ENCODE peak calls at places on chromosomes 1 and 21, in eight cellular contexts. Z, U, L, E, B, X, I and N are unnamed samples.

GRCh38 chr1:224064150-224064549 is 49.8 kb upstream of the FBXO28 start:
- DNase-seq in E (no peak), L (no peak), U (no peak), X (no peak), B (no peak), Z (no peak), I (no peak), N (no peak)

GRCh38 chr1:11880911-11881748 is 22.4 kb upstream of the NPPB start:
- DNase-seq in B (no peak), E (no peak), L (no peak), U (no peak), X (no peak), I (no peak), Z (peak; percentile 11), N (no peak)

GRCh38 chr1:175725684-175726083 is 17.7 kb downstream of the TNR start:
- DNase-seq in B (peak; percentile 49), E (peak; percentile 6), U (peak; percentile 9), L (no peak), X (no peak), Z (peak; percentile 20), I (no peak), N (no peak)

GRCh38 chr1:172790245-172790644 is 131.3 kb downstream of the FASLG start:
- DNase-seq in Z (no peak), B (peak; percentile 2), E (peak; percentile 76), X (no peak), L (no peak), I (no peak), U (peak; percentile 35), N (no peak)

GRCh38 chr1:66282343-66282852 is 251.6 kb upstream of the SGIP1 start:
- DNase-seq in U (peak; percentile 95), I (no peak), B (peak; percentile 87), X (no peak), L (peak; percentile 44), E (peak; percentile 91), Z (peak; percentile 10), N (no peak)

GRCh38 chr1:90317628-90318027 is 322.7 kb downstream of the ZNF326 start:
- DNase-seq in U (no peak), E (no peak), L (no peak), Z (no peak), I (no peak), B (no peak), X (no peak), N (no peak)

GRCh38 chr21:34133802-34134201 is 60.4 kb downstream of the MRPS6 start:
- DNase-seq in E (no peak), U (no peak), Z (no peak), I (no peak), B (no peak), X (no peak), L (no peak), N (no peak)

GRCh38 chr1:24888061-24888970 is 41.8 kb downstream of the RUNX3 start:
- DNase-seq in U (no peak), L (no peak), Z (no peak), X (no peak), I (peak; percentile 20), E (no peak), B (no peak), N (peak; percentile 31)

GRCh38 chr1:35769188-35769758 is 505 bp downstream of the CLSPN start:
- DNase-seq in U (peak; percentile 75), Z (peak; percentile 90), L (peak; percentile 77), I (peak; percentile 90), B (peak; percentile 91), X (peak; percentile 94), E (peak; percentile 85), N (peak; percentile 93)

GRCh38 chr1:10338047-10338446 is 60.8 kb upstream of the PGD start:
- DNase-seq in B (peak; percentile 61), X (no peak), U (peak; percentile 34), I (no peak), L (no peak), E (peak; percentile 35), Z (peak; percentile 36), N (peak; percentile 20)

GRCh38 chr1:9071554-9072235 is 2.3 kb upstream of the SLC2A5 start:
- DNase-seq in Z (no peak), B (no peak), E (no peak), L (no peak), I (no peak), U (no peak), X (no peak), N (no peak)

GRCh38 chr1:9066945-9067807 is 2.3 kb downstream of the SLC2A5 start:
- DNase-seq in I (peak; percentile 60), B (peak; percentile 88), L (no peak), X (no peak), E (peak; percentile 93), Z (peak; percentile 40), U (peak; percentile 91), N (peak; percentile 55)

GRCh38 chr1:9069324-9070100 is at the start of gene SLC2A5:
- DNase-seq in U (no peak), I (peak; percentile 51), Z (no peak), E (peak; percentile 26), B (peak; percentile 46), X (no peak), L (no peak), N (no peak)

GRCh38 chr1:9070421-9071015 is 1.1 kb upstream of the SLC2A5 start:
- DNase-seq in L (no peak), I (no peak), U (no peak), X (no peak), Z (no peak), B (no peak), E (no peak), N (no peak)

DNA sequence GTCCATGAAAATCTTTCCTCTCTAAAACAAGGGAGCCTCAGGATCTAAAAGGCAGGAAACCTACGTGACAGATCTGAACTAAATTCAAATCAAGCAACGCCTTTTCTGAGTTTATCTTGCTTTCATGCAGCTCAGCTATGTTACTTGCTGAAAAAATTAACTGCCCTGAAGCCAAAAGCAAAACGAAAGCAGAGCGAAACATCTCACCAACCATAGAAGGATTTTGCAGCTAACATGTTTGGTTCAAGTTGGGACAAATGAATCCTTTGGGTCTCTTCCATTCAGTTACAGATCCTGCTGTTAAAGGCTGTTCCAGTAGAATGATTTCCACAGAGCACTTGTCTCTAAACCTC is 488 bp downstream of the SLC2A5 start:
- DNase-seq in E (no peak), I (no peak), U (no peak), X (no peak), L (no peak), Z (no peak), B (peak; percentile 30), N (no peak)
- H3K27ac ChIP-seq in E (no peak overlapping the region), I (peak overlapping the region; percentile 19), U (peak overlapping the region; percentile 27), X (peak overlapping the region; percentile 19), L (no peak overlapping the region), Z (no peak overlapping the region), B (no peak overlapping the region), N (no peak overlapping the region)

DNA sequence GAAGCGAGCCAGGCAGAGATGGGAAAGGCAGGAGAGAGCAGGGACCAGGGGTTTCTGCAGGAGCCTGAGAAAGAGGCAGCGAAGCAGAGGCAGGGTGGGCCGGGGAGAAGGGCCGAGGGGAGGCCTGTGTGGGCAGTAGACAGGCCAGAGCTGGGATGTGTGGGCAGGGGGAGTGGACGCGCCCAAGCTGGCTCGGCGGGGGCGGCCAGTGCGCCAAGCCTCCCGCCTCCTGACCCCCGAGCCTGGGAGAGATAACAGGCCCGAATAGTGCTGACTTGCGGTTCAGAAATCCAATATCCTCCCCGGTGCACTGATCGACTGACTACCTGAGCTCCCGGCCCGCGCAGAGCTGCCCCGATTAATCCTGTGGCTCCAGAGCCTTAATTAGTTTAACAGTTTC is 41.9 kb downstream of the AHDC1 start:
- DNase-seq in U (no peak), L (no peak), E (no peak), B (no peak), I (no peak), X (no peak), Z (no peak), N (no peak)
- H3K4me1 ChIP-seq in U (peaks cover 46% of the 10 kb centered on the region), L (peaks cover 4% of the 10 kb centered on the region), E (peaks cover 71% of the 10 kb centered on the region), B (peaks cover 69% of the 10 kb centered on the region), I (peaks cover 70% of the 10 kb centered on the region), X (peaks cover 64% of the 10 kb centered on the region), Z (peaks cover 75% of the 10 kb centered on the region), N (peaks cover 42% of the 10 kb centered on the region)

GRCh38 chr1:30512922-30513265 is 210.5 kb downstream of the MATN1 start:
- DNase-seq in I (no peak), B (no peak), X (no peak), E (no peak), Z (no peak), U (no peak), L (no peak), N (no peak)
- H3K27ac ChIP-seq in I (no peak overlapping the region), B (no peak overlapping the region), X (no peak overlapping the region), E (no peak overlapping the region), Z (no peak overlapping the region), U (no peak overlapping the region), L (no peak overlapping the region), N (peak overlapping the region; percentile 33)

DNA sequence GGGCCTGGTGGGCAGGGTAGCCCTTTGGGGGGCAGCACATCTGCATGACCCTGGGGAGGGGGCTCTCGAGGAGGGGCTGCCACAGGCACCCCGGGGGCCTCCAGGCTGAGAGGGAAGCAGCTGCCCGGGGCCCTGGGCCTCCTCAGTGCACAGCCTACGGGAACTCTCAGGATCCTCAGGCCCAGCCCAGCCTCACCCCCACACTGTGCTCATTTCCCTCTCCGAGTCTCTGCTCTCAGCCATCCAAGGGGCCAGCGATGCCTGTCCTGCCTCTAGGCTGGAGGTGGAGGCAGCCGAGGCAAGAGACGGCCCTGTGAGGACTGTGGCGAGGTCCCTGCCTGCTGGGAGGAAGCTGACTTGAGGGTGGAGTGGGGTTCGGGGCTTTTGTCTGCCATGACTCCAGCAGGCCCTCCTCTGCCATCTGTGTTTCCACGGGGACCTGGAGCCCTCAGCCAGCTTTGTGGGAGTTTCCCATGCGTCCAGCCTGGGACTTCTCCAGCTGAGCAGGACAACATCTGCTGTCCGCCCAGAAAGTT is 7.2 kb upstream of the PLEKHG5 start:
- DNase-seq in I (no peak), L (no peak), Z (no peak), E (no peak), B (no peak), U (no peak), X (no peak), N (no peak)
- H3K4me1 ChIP-seq in I (peaks cover 35% of the 10 kb centered on the region), L (peaks cover 23% of the 10 kb centered on the region), Z (peaks cover 17% of the 10 kb centered on the region), E (no peaks in the 10 kb centered on the region), B (peaks cover 5% of the 10 kb centered on the region), U (peaks cover 9% of the 10 kb centered on the region), X (peaks cover 33% of the 10 kb centered on the region), N (peaks cover 6% of the 10 kb centered on the region)

DNA sequence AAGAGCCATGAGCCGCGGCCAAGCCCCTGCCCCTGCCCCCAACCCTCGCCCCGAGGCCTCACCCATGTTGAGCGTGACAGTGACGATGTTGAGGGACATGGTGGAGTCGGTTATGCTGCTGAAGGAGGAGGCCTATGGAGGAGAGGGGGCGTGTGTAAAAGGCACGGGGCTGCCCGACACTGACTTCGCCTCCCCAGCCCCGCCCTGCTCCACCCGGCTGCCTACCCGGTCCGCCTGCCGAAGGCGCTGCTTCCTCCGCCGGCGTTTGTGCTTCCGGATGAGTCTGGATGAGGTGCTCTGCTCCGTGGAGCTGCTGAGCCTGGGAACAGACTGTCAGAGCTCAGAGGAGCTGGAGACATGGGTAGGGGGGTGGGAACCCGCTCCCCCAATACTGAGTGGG is 9.0 kb downstream of the DVL1 start:
- DNase-seq in L (no peak), U (no peak), I (no peak), Z (no peak), E (no peak), X (no peak), B (no peak), N (no peak)
- H3K27ac ChIP-seq in L (no peak overlapping the region), U (no peak overlapping the region), I (no peak overlapping the region), Z (no peak overlapping the region), E (no peak overlapping the region), X (no peak overlapping the region), B (no peak overlapping the region), N (no peak overlapping the region)

GRCh38 chr1:162578936-162579335 is 17.4 kb downstream of the UAP1 start:
- DNase-seq in I (no peak), U (no peak), E (no peak), B (no peak), L (no peak), Z (no peak), X (no peak), N (no peak)
- H3K4me1 ChIP-seq in I (no peaks in the 10 kb centered on the region), U (no peaks in the 10 kb centered on the region), E (no peaks in the 10 kb centered on the region), B (no peaks in the 10 kb centered on the region), L (no peaks in the 10 kb centered on the region), Z (peaks cover 7% of the 10 kb centered on the region), X (no peaks in the 10 kb centered on the region), N (no peaks in the 10 kb centered on the region)

GRCh38 chr1:115065021-115065420 is 24.3 kb downstream of the TSPAN2 start:
- DNase-seq in Z (no peak), L (no peak), X (no peak), B (no peak), E (peak; percentile 76), I (no peak), U (no peak), N (no peak)
- H3K27ac ChIP-seq in Z (no peak overlapping the region), L (no peak overlapping the region), X (no peak overlapping the region), B (peak overlapping the region; percentile 49), E (no peak overlapping the region), I (no peak overlapping the region), U (no peak overlapping the region), N (no peak overlapping the region)